ENCODE peak calls at places on chromosome 12, in eight cellular contexts. H is A673, K is SK-N-MC, Z is fibroblast of lung, U is HCT116, L is GM23248, Q is PC-3, N is hepatocyte. R is an unnamed sample.

GRCh38 chr12:118102070-118102469 is 1.7 kb downstream of the VSIG10 start:
- DNase-seq in K (no peak), L (peak; percentile 31), N (peak; percentile 29), H (no peak), Z (peak; percentile 33), Q (peak; percentile 93), U (peak; percentile 46), R (no peak)

GRCh38 chr12:128458301-128458974 is 191.5 kb downstream of the TMEM132C start:
- DNase-seq in H (no peak), K (no peak), Q (no peak), L (no peak), N (no peak), Z (no peak), U (no peak), R (no peak)

GRCh38 chr12:84502907-84503787 is 409.5 kb downstream of the SLC6A15 start:
- DNase-seq in Q (peak; percentile 89), L (peak; percentile 81), N (peak; percentile 74), Z (peak; percentile 39), K (peak; percentile 51), H (peak; percentile 74), U (peak; percentile 42), R (peak; percentile 87)

GRCh38 chr12:66620703-66621102 is 58.2 kb downstream of the GRIP1 start:
- DNase-seq in Q (no peak), H (no peak), Z (peak; percentile 27), K (no peak), L (no peak), U (no peak), N (no peak), R (no peak)

GRCh38 chr12:97984456-97984855 is 521.9 kb downstream of the RMST start:
- DNase-seq in H (no peak), Q (no peak), K (no peak), U (no peak), Z (no peak), N (no peak), L (no peak), R (no peak)

GRCh38 chr12:55720894-55721444 is 776 bp downstream of the RDH5 start:
- DNase-seq in U (peak; percentile 66), N (peak; percentile 74), L (peak; percentile 99), K (no peak), Q (peak; percentile 98), H (no peak), Z (peak; percentile 95), R (peak; percentile 71)

GRCh38 chr12:57430931-57431566 is at the start of gene R3HDM2:
- DNase-seq in L (peak; percentile 97), U (peak; percentile 86), Z (peak; percentile 94), K (peak; percentile 73), Q (peak; percentile 95), H (peak; percentile 97), N (peak; percentile 98), R (peak; percentile 97)

GRCh38 chr12:74646831-74647230 is 109.2 kb downstream of the ATXN7L3B start:
- DNase-seq in N (peak; percentile 17), Z (no peak), K (peak; percentile 70), L (peak; percentile 7), Q (peak; percentile 48), H (peak; percentile 80), U (peak; percentile 37), R (peak; percentile 17)

GRCh38 chr12:19404232-19404880 is 34.9 kb upstream of the AEBP2 start:
- DNase-seq in L (no peak), Q (no peak), H (no peak), N (no peak), U (no peak), K (no peak), Z (no peak), R (no peak)

GRCh38 chr12:121287267-121287954 is 9.1 kb downstream of the CAMKK2 start:
- DNase-seq in H (no peak), L (peak; percentile 62), K (no peak), Q (no peak), Z (peak; percentile 22), N (no peak), U (no peak), R (no peak)

GRCh38 chr12:121288941-121289340 is 7.6 kb downstream of the CAMKK2 start:
- DNase-seq in N (no peak), U (no peak), Z (no peak), H (no peak), Q (no peak), K (no peak), L (no peak), R (no peak)

GRCh38 chr12:121289962-121290361 is 6.5 kb downstream of the CAMKK2 start:
- DNase-seq in H (no peak), K (no peak), U (no peak), N (no peak), L (no peak), Z (no peak), Q (no peak), R (no peak)

GRCh38 chr12:121288158-121288848 is 8.2 kb downstream of the CAMKK2 start:
- DNase-seq in L (no peak), Q (no peak), K (no peak), Z (no peak), H (no peak), U (no peak), N (no peak), R (no peak)

GRCh38 chr12:121290410-121290809 is 6.1 kb downstream of the CAMKK2 start:
- DNase-seq in Q (no peak), L (no peak), H (no peak), K (no peak), U (no peak), Z (no peak), N (no peak), R (no peak)
- TF ChIP-seq EZH2 in Q (no peak), L (no peak), H (no peak), K (no peak), U (no peak), Z (no peak), N (no peak), R (no peak)

GRCh38 chr12:86770871-86771270 is 514.7 kb upstream of the MGAT4C start:
- DNase-seq in Q (no peak), H (no peak), K (no peak), N (no peak), U (no peak), L (no peak), Z (no peak), R (no peak)

GRCh38 chr12:86777335-86777734 is 521.1 kb upstream of the MGAT4C start:
- DNase-seq in Q (no peak), Z (peak; percentile 41), N (no peak), H (no peak), U (no peak), K (no peak), L (no peak), R (no peak)

GRCh38 chr12:86774841-86775386 is 518.7 kb upstream of the MGAT4C start:
- DNase-seq in U (no peak), H (no peak), N (no peak), K (no peak), L (peak; percentile 45), Z (peak; percentile 35), Q (peak; percentile 15), R (no peak)

DNA sequence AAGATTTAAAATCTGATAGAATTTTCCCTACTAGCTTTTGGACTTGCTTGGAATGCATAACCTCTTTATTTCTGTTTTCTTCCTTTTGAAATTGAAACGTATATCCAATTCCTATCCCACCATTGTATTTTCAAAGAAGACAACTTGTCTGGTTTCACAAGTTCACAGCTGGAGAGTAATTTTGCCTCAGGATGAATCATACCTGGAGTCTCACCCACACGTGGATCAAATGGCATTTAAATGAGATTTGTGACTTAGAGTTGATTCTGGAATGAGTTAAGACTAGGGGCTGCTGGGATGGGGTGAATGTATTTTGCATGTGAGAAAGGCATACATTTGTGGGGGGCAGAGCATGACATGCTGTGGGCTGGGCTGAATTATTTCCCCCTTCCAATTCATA is 516.5 kb upstream of the MGAT4C start:
- DNase-seq in Z (peak; percentile 61), N (no peak), H (no peak), L (peak; percentile 57), Q (peak; percentile 34), U (no peak), K (no peak), R (no peak)
- TF ChIP-seq EZH2 in Z (no peak), N (no peak), H (no peak), L (no peak), Q (no peak), U (no peak), K (no peak), R (no peak)

GRCh38 chr12:71439613-71440392 is at the start of gene LGR5:
- DNase-seq in Z (peak; percentile 48), L (peak; percentile 44), Q (peak; percentile 15), K (no peak), N (peak; percentile 76), H (peak; percentile 84), U (no peak), R (peak; percentile 73)
- TF ChIP-seq EZH2 in Z (no peak), L (no peak), Q (no peak), K (no peak), N (no peak), H (no peak), U (no peak), R (no peak)

GRCh38 chr12:1470051-1470450 is 124.3 kb downstream of the FBXL14 start:
- DNase-seq in K (no peak), L (no peak), H (no peak), Q (no peak), Z (no peak), U (no peak), N (no peak), R (no peak)

GRCh38 chr12:1465990-1466389 is 128.4 kb downstream of the FBXL14 start:
- DNase-seq in U (no peak), K (no peak), Q (no peak), H (no peak), N (no peak), L (no peak), Z (no peak), R (no peak)

GRCh38 chr12:1471224-1471623 is 123.2 kb downstream of the FBXL14 start:
- DNase-seq in Z (peak; percentile 57), L (no peak), H (no peak), K (no peak), N (no peak), U (no peak), Q (peak; percentile 15), R (no peak)

GRCh38 chr12:1466481-1467260 is 127.7 kb downstream of the FBXL14 start:
- DNase-seq in K (no peak), Z (no peak), N (no peak), Q (no peak), L (no peak), H (no peak), U (no peak), R (no peak)

DNA sequence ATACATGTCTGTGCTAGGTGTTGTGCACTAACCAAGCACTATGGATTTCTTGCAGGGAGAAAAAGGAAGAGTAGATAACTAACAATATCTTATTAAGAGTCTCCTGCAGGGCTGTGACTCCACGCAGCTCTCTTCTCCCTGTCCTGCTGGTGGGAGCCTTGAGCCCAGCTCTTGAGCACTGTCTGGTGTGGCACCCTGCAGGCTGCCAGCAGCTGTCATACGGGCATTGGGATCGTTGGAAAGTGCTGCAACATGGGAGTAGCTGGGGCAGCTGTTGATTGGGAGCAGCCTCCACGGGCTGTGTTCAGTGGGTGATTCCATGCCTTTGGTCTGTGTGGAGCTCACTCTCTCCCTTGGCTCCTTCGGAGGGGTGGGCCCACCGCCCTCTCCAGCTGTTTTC is 125.3 kb downstream of the FBXL14 start:
- DNase-seq in Z (no peak), K (no peak), H (no peak), N (no peak), U (no peak), Q (no peak), L (no peak), R (no peak)
- TF ChIP-seq EZH2 in Z (no peak), K (no peak), H (no peak), N (no peak), U (no peak), Q (no peak), L (no peak), R (no peak)

GRCh38 chr12:114439306-114439705 is 33.4 kb upstream of the TBX5 start:
- DNase-seq in N (peak; percentile 19), U (no peak), H (no peak), Q (no peak), K (no peak), L (peak; percentile 47), Z (no peak), R (peak; percentile 64)
- TF ChIP-seq EZH2 in N (peak; percentile 52), U (no peak), H (no peak), Q (no peak), K (no peak), L (no peak), Z (no peak), R (peak; percentile 97)

R was measured in GM23338.